ENCODE peak calls at places on chromosomes 11 and 22, in five cellular contexts. O is cardiac muscle cell, W is coronary artery, J is SJCRH30, L is upper lobe of left lung. T is an unnamed sample.

GRCh38 chr22:47197735-47198500 is 435.5 kb downstream of the TBC1D22A start:
- DNase-seq in O (no peak), W (peak), J (no peak), L (no peak), T (no peak)

GRCh38 chr11:121964591-121964990 is 151.4 kb downstream of the BLID start:
- DNase-seq in O (no peak), W (no peak), J (peak), L (no peak), T (peak)

GRCh38 chr22:19137384-19138216 is 6.5 kb downstream of the TSSK2 start:
- DNase-seq in O (no peak), W (no peak), J (no peak), L (no peak), T (no peak)

GRCh38 chr22:33650244-33650643 is 270.0 kb downstream of the LARGE1 start:
- DNase-seq in O (no peak), W (no peak), J (no peak), L (no peak), T (no peak)

GRCh38 chr22:28345304-28345703 is 334.3 kb downstream of the TTC28 start:
- DNase-seq in O (peak), W (no peak), J (no peak), L (no peak), T (no peak)

GRCh38 chr22:47435204-47435487 is 672.7 kb downstream of the TBC1D22A start:
- DNase-seq in O (no peak), W (no peak), J (no peak), L (no peak), T (no peak)

GRCh38 chr11:6755953-6756347 is 15.8 kb downstream of the OR2AG2 start:
- DNase-seq in O (no peak), W (no peak), J (no peak), L (no peak), T (no peak)

GRCh38 chr11:25793637-25794036 is 538.3 kb upstream of the ANO3 start:
- DNase-seq in O (no peak), W (no peak), J (no peak), L (no peak), T (no peak)

GRCh38 chr22:17767236-17768065 is 6.8 kb downstream of the BID start:
- DNase-seq in O (no peak), W (no peak), J (no peak), L (no peak), T (no peak)

GRCh38 chr22:49197986-49198704 is 629.5 kb downstream of the BRD1 start:
- DNase-seq in O (no peak), W (peak), J (no peak), L (peak), T (no peak)

GRCh38 chr11:20041499-20041898 is 118.8 kb downstream of the DBX1 start:
- DNase-seq in O (no peak), W (no peak), J (no peak), L (no peak), T (no peak)

GRCh38 chr11:6646631-6647281 is 8.9 kb downstream of the DCHS1 start:
- DNase-seq in O (no peak), W (peak), J (no peak), L (no peak), T (no peak)

GRCh38 chr22:31295831-31296230 is 3.5 kb upstream of the PIK3IP1 start:
- DNase-seq in O (no peak), W (no peak), J (no peak), L (no peak), T (no peak)

GRCh38 chr11:74538680-74539079 is 45.2 kb upstream of the LIPT2 start:
- DNase-seq in O (no peak), W (no peak), J (no peak), L (no peak), T (no peak)

GRCh38 chr11:18987454-18988231 is 48.4 kb upstream of the MRGPRX1 start:
- DNase-seq in O (no peak), W (no peak), J (peak), L (no peak), T (no peak)

GRCh38 chr11:19800162-19800561 is 87.5 kb downstream of the NAV2 start:
- DNase-seq in O (no peak), W (no peak), J (no peak), L (no peak), T (no peak)

GRCh38 chr11:67400251-67400941 is 1.3 kb downstream of the PPP1CA start:
- DNase-seq in O (no peak), W (no peak), J (no peak), L (no peak), T (no peak)

GRCh38 chr11:67397986-67398660 is 3.5 kb downstream of the PPP1CA start:
- DNase-seq in O (no peak), W (no peak), J (no peak), L (no peak), T (no peak)

GRCh38 chr11:67397536-67397935 is 4.1 kb downstream of the PPP1CA start:
- DNase-seq in O (no peak), W (no peak), J (no peak), L (no peak), T (no peak)

GRCh38 chr11:67400942-67401494 is 640 bp downstream of the PPP1CA start:
- DNase-seq in O (no peak), W (no peak), J (no peak), L (no peak), T (no peak)

GRCh38 chr11:67398661-67399563 is 2.7 kb downstream of the PPP1CA start:
- DNase-seq in O (no peak), W (no peak), J (no peak), L (no peak), T (no peak)
- H3K27ac ChIP-seq in O (no peak), W (no peak), J (no peak), L (no peak), T (no peak)

GRCh38 chr22:26552466-26552865 is 37.5 kb downstream of the TPST2 start:
- DNase-seq in O (no peak), W (no peak), J (no peak), L (no peak), T (no peak)
- H3K27ac ChIP-seq in O (no peak), W (no peak), J (no peak), L (no peak), T (peak)

DNA sequence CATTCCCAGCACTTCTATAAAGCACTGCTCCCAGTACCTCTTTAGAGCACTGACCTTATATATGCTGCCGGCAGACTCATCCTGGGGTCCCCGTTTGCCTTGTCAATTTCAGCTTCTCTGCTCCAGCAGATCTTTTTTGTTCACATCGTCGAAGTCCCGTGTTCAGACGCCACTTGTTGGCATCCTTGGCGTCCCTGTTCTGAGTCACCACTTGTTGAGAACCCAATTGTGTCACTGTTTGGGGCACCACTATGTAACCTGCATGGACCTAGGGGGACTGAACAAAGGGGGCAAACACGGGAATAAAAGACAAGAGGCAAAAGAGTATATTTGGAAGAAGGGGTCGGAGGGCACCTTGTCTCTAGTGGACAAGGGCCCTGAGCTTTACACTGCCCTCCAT is 25.5 kb downstream of the OR10A6 start:
- DNase-seq in O (no peak), W (no peak), J (no peak), L (no peak), T (no peak)
- H3K27ac ChIP-seq in O (no peak), W (no peak), J (no peak), L (peak), T (peak)

GRCh38 chr22:34804588-34804987 is 261.4 kb upstream of the ISX start:
- DNase-seq in O (peak), W (no peak), J (peak), L (no peak), T (no peak)

GRCh38 chr22:34801221-34801620 is 264.7 kb upstream of the ISX start:
- DNase-seq in O (no peak), W (no peak), J (no peak), L (no peak), T (no peak)

GRCh38 chr22:34798605-34799004 is 267.4 kb upstream of the ISX start:
- DNase-seq in O (no peak), W (no peak), J (peak), L (no peak), T (no peak)

DNA sequence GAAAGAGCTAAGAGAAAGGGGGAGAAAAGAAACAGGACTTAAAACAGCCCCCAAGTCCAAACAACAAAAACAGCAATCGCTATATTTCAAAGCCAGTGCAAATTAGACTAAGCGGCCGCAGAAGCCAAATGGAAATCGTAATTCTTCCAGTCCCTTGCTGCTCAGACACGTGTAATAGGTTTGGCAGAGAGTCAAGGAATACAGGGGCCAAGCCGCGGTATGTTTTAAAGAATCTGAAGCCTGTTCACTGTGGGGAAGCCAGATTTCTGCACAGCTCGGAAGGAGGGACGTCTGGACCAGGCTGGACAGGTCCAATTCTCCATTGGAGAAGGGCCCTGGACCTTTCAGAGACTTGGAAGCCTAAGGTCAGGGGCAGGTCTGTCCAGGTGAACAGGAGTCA is 265.7 kb upstream of the ISX start:
- DNase-seq in O (no peak), W (no peak), J (peak), L (no peak), T (no peak)
- H3K27ac ChIP-seq in O (no peak), W (no peak), J (peak), L (no peak), T (no peak)

DNA sequence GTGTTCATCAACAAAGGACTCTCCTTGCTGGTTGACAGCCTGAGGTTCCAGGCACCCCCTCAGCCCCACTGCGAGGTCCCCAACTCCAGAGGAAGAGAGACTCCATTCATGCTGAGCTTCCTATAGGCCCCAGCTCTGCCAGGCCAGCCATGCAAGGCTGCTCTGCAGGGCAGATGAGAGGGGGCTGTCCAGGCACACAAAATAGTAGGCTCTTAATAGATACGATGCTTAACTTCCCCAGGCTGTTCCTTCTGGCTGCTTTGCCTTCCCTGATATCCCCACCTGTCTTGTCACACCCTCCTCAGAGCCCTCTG is 45.0 kb upstream of the CRYBB3 start:
- DNase-seq in O (no peak), W (no peak), J (no peak), L (no peak), T (no peak)
- H3K27ac ChIP-seq in O (peak), W (peak), J (peak), L (peak), T (no peak)

GRCh38 chr22:23098230-23098705 is 27.9 kb downstream of the GNAZ start:
- DNase-seq in O (no peak), W (no peak), J (no peak), L (no peak), T (no peak)
- H3K27ac ChIP-seq in O (no peak), W (peak), J (no peak), L (no peak), T (no peak)